ENCODE peak calls at places on chromosomes 6 and 20, in four cellular contexts. W, F, H and S are unnamed samples. For H3K9me3, the result is how much of the 10 kb centered on the place peaks cover.

GRCh38 chr6:55023231-55023630 is 151.1 kb upstream of the HCRTR2 start:
- DNase-seq in H (no peak), W (no peak), F (no peak), S (no peak)

GRCh38 chr6:158069800-158070195 is 88.1 kb downstream of the SYNJ2 start:
- DNase-seq in H (no peak), F (no peak), W (no peak), S (no peak)

GRCh38 chr6:17863971-17864754 is 123.3 kb downstream of the KIF13A start:
- DNase-seq in W (peak), F (peak), H (peak), S (no peak)

GRCh38 chr20:32036716-32037355 is 15.2 kb upstream of the HCK start:
- DNase-seq in W (no peak), F (no peak), H (no peak), S (no peak)

GRCh38 chr6:89784838-89785237 is 34.8 kb downstream of the MDN1 start:
- DNase-seq in F (no peak), H (no peak), W (no peak), S (no peak)

GRCh38 chr6:126052485-126052884 is 66.1 kb downstream of the TRMT11 start:
- DNase-seq in W (no peak), H (no peak), F (no peak), S (no peak)

GRCh38 chr6:54525731-54526130 is 217.5 kb downstream of the TINAG start:
- DNase-seq in W (no peak), H (no peak), F (no peak), S (no peak)

GRCh38 chr6:168908166-168908565 is 345.5 kb downstream of the THBS2 start:
- DNase-seq in W (no peak), H (no peak), F (no peak), S (no peak)

GRCh38 chr20:3188823-3189413 is 15.6 kb downstream of the DDRGK1 start:
- DNase-seq in F (no peak), H (no peak), W (no peak), S (no peak)
- TF ChIP-seq POLR2A in F (no peak), H (no peak), W (no peak), S (no peak)

DNA sequence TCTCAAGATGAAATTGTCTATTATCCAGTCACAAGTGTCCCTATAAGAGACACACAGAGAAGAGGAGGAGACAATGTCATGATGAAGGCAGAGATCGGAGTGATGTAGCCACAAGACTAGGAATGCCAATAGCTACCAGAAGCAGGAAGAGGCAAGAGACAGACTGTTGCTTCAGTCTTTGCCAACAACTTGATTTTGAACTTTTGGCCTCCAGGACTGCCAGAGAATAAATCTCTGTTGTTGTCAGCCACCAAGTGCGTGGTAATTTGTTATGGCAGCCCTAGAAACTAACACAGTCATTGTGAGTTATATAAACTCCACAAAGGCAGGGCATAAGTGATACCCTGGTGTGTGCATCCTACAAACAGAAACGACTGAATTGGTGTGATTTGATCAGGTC is 517.0 kb downstream of the BTBD3 start:
- DNase-seq in W (no peak), F (no peak), H (no peak), S (no peak)
- H3K27ac ChIP-seq in W (no peak), F (no peak), H (no peak), S (no peak)

DNA sequence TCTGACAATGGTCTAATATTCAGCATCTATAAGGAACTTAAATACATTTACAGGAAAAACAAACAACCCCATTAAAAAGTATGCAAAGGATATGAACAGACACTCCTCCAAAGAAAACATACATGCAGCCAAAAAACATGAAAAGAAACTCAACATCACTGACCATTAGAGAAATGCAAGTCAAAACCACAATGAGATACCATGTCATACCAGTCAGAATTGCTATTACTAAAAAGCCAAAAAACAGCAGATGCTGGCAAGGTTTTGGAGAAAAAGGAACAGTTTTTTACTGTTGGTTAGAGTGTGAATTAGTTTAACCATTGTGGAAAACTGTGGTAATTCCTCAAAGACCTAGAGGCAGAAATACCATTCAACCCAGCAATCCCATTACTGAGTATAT is 339.0 kb upstream of the ADGRB3 start:
- DNase-seq in W (no peak), H (no peak), F (no peak), S (no peak)
- H3K9me3 ChIP-seq in W (under half), H (under half), F (under half), S (under half)

GRCh38 chr6:112683926-112684325 is 336.8 kb downstream of the RFPL4B start:
- DNase-seq in F (no peak), W (peak), H (no peak), S (no peak)

GRCh38 chr6:112682088-112682487 is 335.0 kb downstream of the RFPL4B start:
- DNase-seq in W (no peak), F (no peak), H (no peak), S (no peak)

GRCh38 chr6:112683106-112683505 is 336.0 kb downstream of the RFPL4B start:
- DNase-seq in F (no peak), W (no peak), H (no peak), S (no peak)

GRCh38 chr6:112680076-112680475 is 332.9 kb downstream of the RFPL4B start:
- DNase-seq in W (no peak), F (no peak), H (no peak), S (no peak)
- TF ChIP-seq POLR2A in W (no peak), F (no peak), H (no peak), S (no peak)

GRCh38 chr6:7047966-7048365 is 59.8 kb upstream of the RREB1 start:
- DNase-seq in F (no peak), W (peak), H (no peak), S (peak)
- H3K27ac ChIP-seq in F (no peak), W (peak), H (no peak), S (peak)

GRCh38 chr6:107645740-107646139 is 155.8 kb downstream of the SOBP start:
- DNase-seq in F (no peak), W (no peak), H (no peak), S (no peak)

GRCh38 chr6:107641500-107641931 is 151.6 kb downstream of the SOBP start:
- DNase-seq in W (no peak), F (peak), H (no peak), S (peak)

GRCh38 chr6:107644513-107644912 is 154.6 kb downstream of the SOBP start:
- DNase-seq in W (no peak), F (no peak), H (no peak), S (no peak)

GRCh38 chr6:107646176-107646575 is 156.3 kb downstream of the SOBP start:
- DNase-seq in F (peak), H (no peak), W (no peak), S (no peak)

GRCh38 chr6:107642348-107643347 is 152.7 kb downstream of the SOBP start:
- DNase-seq in F (no peak), W (no peak), H (no peak), S (no peak)
- H3K9me3 ChIP-seq in F (under half), W (under half), H (under half), S (under half)

GRCh38 chr20:37941332-37941731 is 38.4 kb downstream of the VSTM2L start:
- DNase-seq in F (no peak), H (no peak), W (peak), S (no peak)
- TF ChIP-seq POLR2A in F (no peak), H (no peak), W (no peak), S (no peak)

DNA sequence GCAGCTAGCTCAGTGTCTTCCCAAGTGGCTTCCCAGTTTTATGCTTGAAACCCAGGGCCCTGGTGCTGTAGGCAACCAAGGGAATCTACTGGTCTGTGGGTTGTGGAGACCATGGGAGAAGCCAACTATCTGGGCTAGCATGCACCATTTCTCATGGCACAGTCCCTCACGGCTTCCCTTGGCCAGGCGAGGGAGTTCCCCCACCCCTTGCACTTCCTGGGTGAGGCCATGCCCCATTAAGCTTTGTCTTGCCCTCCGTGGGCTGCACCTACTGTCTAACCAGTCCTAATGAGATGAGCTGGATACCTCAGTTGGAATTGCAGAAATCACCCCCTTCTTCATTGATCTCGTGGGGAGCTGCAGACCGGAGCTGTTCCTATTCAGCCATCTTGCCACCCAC is 1152.0 kb downstream of the KHDRBS2 start:
- DNase-seq in F (no peak), W (no peak), H (no peak), S (no peak)
- H3K27ac ChIP-seq in F (no peak), W (no peak), H (no peak), S (no peak)

GRCh38 chr6:167487706-167488664 is 163.1 kb downstream of the TTLL2 start:
- DNase-seq in F (no peak), W (no peak), H (no peak), S (no peak)
- H3K9me3 ChIP-seq in F (under half), W (under half), H (under half), S (under half)

DNA sequence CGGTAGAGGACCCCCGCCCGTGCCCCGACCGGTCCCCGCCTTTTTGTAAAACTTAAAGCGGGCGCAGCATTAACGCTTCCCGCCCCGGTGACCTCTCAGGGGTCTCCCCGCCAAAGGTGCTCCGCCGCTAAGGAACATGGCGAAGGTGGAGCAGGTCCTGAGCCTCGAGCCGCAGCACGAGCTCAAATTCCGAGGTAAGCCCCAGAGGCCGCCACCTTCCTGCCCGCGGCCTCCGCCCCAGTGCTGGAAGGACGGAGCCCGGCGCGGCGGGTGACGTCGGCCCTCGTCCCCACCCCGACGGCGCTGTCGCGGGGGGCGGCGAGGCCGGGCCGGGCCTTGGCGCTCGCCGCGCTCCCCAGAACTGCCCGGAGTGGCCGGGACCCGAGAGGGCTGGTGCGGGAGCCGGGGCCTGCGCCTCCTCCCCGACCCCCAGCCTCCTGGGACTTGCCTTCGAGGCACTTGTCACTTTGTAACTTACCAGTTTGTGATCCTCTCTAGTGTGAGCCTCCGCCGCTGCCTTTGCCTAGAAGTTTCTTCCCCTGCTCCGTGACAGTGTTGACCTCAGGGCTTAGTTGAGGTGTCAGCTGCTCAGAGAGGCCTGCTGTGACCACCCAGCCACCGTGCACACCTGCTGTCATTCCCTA is 417 bp downstream of the VAPB start:
- DNase-seq in H (no peak), W (peak), F (no peak), S (peak)
- TF ChIP-seq POLR2A in H (no peak), W (no peak), F (no peak), S (peak)